ENCODE peak calls at places on chromosomes 5 and 9, in four cellular contexts. One of them, this sample, is unnamed.

GRCh38 chr9:100437860-100438805 is 11.2 kb downstream of the MSANTD3 start:
- DNase-seq in sigmoid colon: peak
- DNase-seq in cardiac muscle cell: peak
- DNase-seq in B cell: peak
- DNase-seq in this sample: peak

GRCh38 chr5:19987594-19988345 is at the start of gene CDH18:
- DNase-seq in sigmoid colon: peak
- DNase-seq in cardiac muscle cell: peak
- DNase-seq in B cell: no peak
- DNase-seq in this sample: peak

GRCh38 chr5:1919750-1920149 is 37.0 kb upstream of the IRX4 start:
- DNase-seq in sigmoid colon: no peak
- DNase-seq in cardiac muscle cell: no peak
- DNase-seq in B cell: no peak
- DNase-seq in this sample: no peak

GRCh38 chr5:136559651-136560050 is 194.3 kb upstream of the TRPC7 start:
- DNase-seq in sigmoid colon: no peak
- DNase-seq in cardiac muscle cell: no peak
- DNase-seq in B cell: no peak
- DNase-seq in this sample: no peak

GRCh38 chr9:137147091-137147792 is 8.3 kb downstream of the GRIN1 start:
- DNase-seq in sigmoid colon: no peak
- DNase-seq in cardiac muscle cell: no peak
- DNase-seq in B cell: no peak
- DNase-seq in this sample: no peak

GRCh38 chr5:100505984-100506670 is 29.0 kb upstream of the FAM174A start:
- DNase-seq in sigmoid colon: no peak
- DNase-seq in cardiac muscle cell: no peak
- DNase-seq in B cell: no peak
- DNase-seq in this sample: no peak

GRCh38 chr5:178630475-178630930 is 3.7 kb upstream of the CLK4 start:
- DNase-seq in sigmoid colon: no peak
- DNase-seq in cardiac muscle cell: no peak
- DNase-seq in B cell: no peak
- DNase-seq in this sample: no peak

GRCh38 chr5:172454355-172455086 is at the start of gene SH3PXD2B:
- DNase-seq in sigmoid colon: peak
- DNase-seq in cardiac muscle cell: peak
- DNase-seq in B cell: peak
- DNase-seq in this sample: peak

GRCh38 chr5:135186662-135187522 is 152.9 kb upstream of the PITX1 start:
- DNase-seq in sigmoid colon: no peak
- DNase-seq in cardiac muscle cell: no peak
- DNase-seq in B cell: no peak
- DNase-seq in this sample: no peak

GRCh38 chr5:151465476-151465875 is 18.1 kb downstream of the SLC36A1 start:
- DNase-seq in sigmoid colon: no peak
- DNase-seq in cardiac muscle cell: no peak
- DNase-seq in B cell: no peak
- DNase-seq in this sample: no peak

GRCh38 chr5:34941936-34942335 is 12.6 kb downstream of the DNAJC21 start:
- DNase-seq in sigmoid colon: no peak
- DNase-seq in cardiac muscle cell: no peak
- DNase-seq in B cell: no peak
- DNase-seq in this sample: no peak

GRCh38 chr5:157568717-157569116 is 6.9 kb downstream of the ADAM19 start:
- DNase-seq in sigmoid colon: no peak
- DNase-seq in cardiac muscle cell: no peak
- DNase-seq in B cell: no peak
- DNase-seq in this sample: peak

GRCh38 chr9:92245005-92245797 is 48.3 kb downstream of the IARS1 start:
- DNase-seq in sigmoid colon: no peak
- DNase-seq in cardiac muscle cell: no peak
- DNase-seq in B cell: no peak
- DNase-seq in this sample: no peak

GRCh38 chr9:101397746-101398334 is 578 bp downstream of the MRPL50 start:
- DNase-seq in sigmoid colon: no peak
- DNase-seq in cardiac muscle cell: no peak
- DNase-seq in B cell: no peak
- DNase-seq in this sample: no peak

GRCh38 chr9:2290382-2290781 is 275.2 kb downstream of the SMARCA2 start:
- DNase-seq in sigmoid colon: no peak
- DNase-seq in cardiac muscle cell: peak
- DNase-seq in B cell: no peak
- DNase-seq in this sample: no peak

GRCh38 chr5:117054808-117055398 is 480.3 kb upstream of the SEMA6A start:
- DNase-seq in sigmoid colon: no peak
- DNase-seq in cardiac muscle cell: no peak
- DNase-seq in B cell: no peak
- DNase-seq in this sample: no peak

GRCh38 chr9:78909566-78909965 is 612.6 kb downstream of the PSAT1 start:
- DNase-seq in sigmoid colon: no peak
- DNase-seq in cardiac muscle cell: no peak
- DNase-seq in B cell: no peak
- DNase-seq in this sample: no peak

GRCh38 chr5:149133795-149134777 is 7.2 kb upstream of the ABLIM3 start:
- DNase-seq in sigmoid colon: no peak
- DNase-seq in cardiac muscle cell: no peak
- DNase-seq in B cell: no peak
- DNase-seq in this sample: no peak

GRCh38 chr9:27564031-27564430 is 9.2 kb downstream of the C9orf72 start:
- DNase-seq in sigmoid colon: no peak
- DNase-seq in cardiac muscle cell: no peak
- DNase-seq in B cell: no peak
- DNase-seq in this sample: no peak

GRCh38 chr5:77972545-77973252 is 196.6 kb upstream of the TBCA start:
- DNase-seq in sigmoid colon: no peak
- DNase-seq in cardiac muscle cell: peak
- DNase-seq in B cell: peak
- DNase-seq in this sample: peak

GRCh38 chr9:115158666-115159481 is 40.9 kb upstream of the TNC start:
- DNase-seq in sigmoid colon: peak
- DNase-seq in cardiac muscle cell: no peak
- DNase-seq in B cell: no peak
- DNase-seq in this sample: no peak

GRCh38 chr9:272251-273213 is 57.9 kb downstream of the DOCK8 start:
- DNase-seq in sigmoid colon: no peak
- DNase-seq in cardiac muscle cell: no peak
- DNase-seq in B cell: peak
- DNase-seq in this sample: no peak

GRCh38 chr5:92504346-92504745 is 1076.7 kb downstream of the NR2F1-AS1 start:
- DNase-seq in sigmoid colon: no peak
- DNase-seq in cardiac muscle cell: no peak
- DNase-seq in B cell: no peak
- DNase-seq in this sample: no peak

GRCh38 chr5:1186351-1187233 is 14.8 kb upstream of the SLC6A19 start:
- DNase-seq in sigmoid colon: no peak
- DNase-seq in cardiac muscle cell: no peak
- DNase-seq in B cell: no peak
- DNase-seq in this sample: no peak

GRCh38 chr9:81690251-81690851 is 1.0 kb upstream of the TLE1 start:
- DNase-seq in sigmoid colon: peak
- DNase-seq in cardiac muscle cell: no peak
- DNase-seq in B cell: no peak
- DNase-seq in this sample: peak

GRCh38 chr5:136159457-136159856 is 26.8 kb downstream of the SMAD5 start:
- DNase-seq in sigmoid colon: no peak
- DNase-seq in cardiac muscle cell: no peak
- DNase-seq in B cell: no peak
- DNase-seq in this sample: no peak

GRCh38 chr9:20512106-20512505 is 110.2 kb downstream of the MLLT3 start:
- DNase-seq in sigmoid colon: no peak
- DNase-seq in cardiac muscle cell: no peak
- DNase-seq in B cell: no peak
- DNase-seq in this sample: no peak

DNA sequence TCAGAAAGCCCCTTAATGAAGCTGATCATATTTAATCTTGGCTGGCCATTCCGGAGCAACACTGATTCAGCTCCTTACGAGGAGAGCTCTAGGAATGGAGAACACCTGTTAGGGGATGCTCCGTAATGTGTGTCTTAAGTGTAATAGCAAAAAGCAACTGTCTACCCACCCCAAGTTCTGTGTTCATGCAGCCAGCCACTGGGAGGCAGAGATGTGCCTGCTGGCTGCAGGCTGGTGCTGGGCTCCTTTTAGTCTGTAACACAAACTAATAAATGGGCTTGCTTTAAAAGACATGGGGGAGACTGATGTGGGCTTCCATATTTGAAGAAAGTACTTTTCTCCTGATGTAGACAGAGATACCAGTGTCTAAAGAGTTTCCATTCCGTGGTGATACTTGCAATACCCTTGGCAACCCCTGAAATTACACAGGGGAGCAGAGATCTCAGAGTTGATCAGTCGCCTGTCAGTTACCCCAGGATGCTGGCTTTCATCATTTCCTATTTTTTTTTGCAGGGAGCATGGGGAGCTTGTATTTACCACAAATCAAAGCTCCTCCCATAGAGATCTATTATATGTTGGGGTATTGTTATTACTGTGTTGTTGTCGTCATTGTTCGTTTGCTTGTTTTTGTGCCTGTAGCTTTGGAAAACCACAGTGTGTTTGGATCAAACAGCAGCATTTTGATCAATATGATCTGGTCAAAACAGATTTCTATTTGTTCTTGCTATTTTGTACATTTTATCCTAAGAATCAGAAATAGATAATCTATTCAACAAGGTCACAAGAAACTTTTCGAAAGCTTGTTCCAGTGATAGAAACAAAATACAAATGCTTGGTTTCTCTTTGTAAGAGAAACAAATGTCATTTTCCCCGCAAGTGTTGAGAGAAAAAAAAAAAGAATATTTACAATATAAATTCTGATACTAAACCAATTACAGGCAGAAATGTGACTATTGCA is 65.8 kb downstream of the MTX3 start:
- DNase-seq in sigmoid colon: no peak
- DNase-seq in cardiac muscle cell: peak
- DNase-seq in B cell: no peak
- DNase-seq in this sample: no peak
- TF ChIP-seq CTCF in sigmoid colon: no peak
- TF ChIP-seq CTCF in cardiac muscle cell: no peak
- TF ChIP-seq CTCF in B cell: no peak
- TF ChIP-seq CTCF in this sample: no peak

DNA sequence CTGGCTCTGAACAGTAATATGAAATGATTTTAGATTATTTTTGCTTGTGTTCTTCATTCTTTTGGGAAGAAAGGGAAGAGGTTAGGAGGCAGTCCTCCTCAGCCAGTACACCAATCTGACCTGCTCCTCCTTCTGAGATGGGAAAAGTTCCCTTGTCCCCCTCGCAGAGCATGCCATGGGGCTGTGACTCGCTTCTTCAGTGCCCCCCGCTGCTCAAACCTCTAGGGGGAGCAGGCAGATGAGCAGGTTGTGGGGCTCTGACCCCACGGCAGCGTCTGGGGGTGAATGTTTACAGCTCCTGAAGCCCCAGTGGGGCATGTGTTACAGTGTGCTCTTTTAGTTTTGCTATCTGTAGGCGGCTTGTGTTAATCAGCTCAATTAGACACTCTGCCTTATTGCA is 50.9 kb upstream of the KLF9 start:
- DNase-seq in sigmoid colon: no peak
- DNase-seq in cardiac muscle cell: no peak
- DNase-seq in B cell: no peak
- DNase-seq in this sample: no peak
- TF ChIP-seq CTCF in sigmoid colon: no peak
- TF ChIP-seq CTCF in cardiac muscle cell: peak
- TF ChIP-seq CTCF in B cell: no peak
- TF ChIP-seq CTCF in this sample: no peak

DNA sequence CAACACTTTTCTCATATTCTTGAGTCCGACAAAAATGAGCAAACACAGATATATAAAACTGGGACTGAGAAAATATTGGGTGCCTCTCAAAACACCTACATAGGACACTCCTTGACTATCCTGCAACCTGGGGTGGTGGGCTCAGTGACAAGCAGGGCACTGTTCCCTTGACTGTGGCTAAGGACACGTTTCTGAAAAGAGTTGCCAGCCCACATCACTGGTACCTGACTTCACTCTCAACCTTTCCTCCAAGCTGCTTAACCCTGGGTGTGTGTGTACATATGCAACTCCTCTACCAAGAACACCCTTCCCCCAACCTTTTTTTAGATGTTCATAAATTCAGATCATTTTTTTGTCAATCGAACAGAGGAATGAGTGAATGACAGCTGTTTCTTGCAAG is 148.7 kb downstream of the ACTL7B start:
- DNase-seq in sigmoid colon: no peak
- DNase-seq in cardiac muscle cell: no peak
- DNase-seq in B cell: no peak
- DNase-seq in this sample: no peak
- TF ChIP-seq CTCF in sigmoid colon: no peak
- TF ChIP-seq CTCF in cardiac muscle cell: no peak
- TF ChIP-seq CTCF in B cell: no peak
- TF ChIP-seq CTCF in this sample: no peak

GRCh38 chr5:173629628-173630027 is 13.2 kb upstream of the BOD1 start:
- DNase-seq in sigmoid colon: no peak
- DNase-seq in cardiac muscle cell: no peak
- DNase-seq in B cell: no peak
- DNase-seq in this sample: peak
- TF ChIP-seq CTCF in sigmoid colon: no peak
- TF ChIP-seq CTCF in cardiac muscle cell: peak
- TF ChIP-seq CTCF in B cell: no peak
- TF ChIP-seq CTCF in this sample: peak

GRCh38 chr5:123937230-123937629 is 425.3 kb downstream of the CSNK1G3 start:
- DNase-seq in sigmoid colon: peak
- DNase-seq in cardiac muscle cell: peak
- DNase-seq in B cell: no peak
- DNase-seq in this sample: peak
- TF ChIP-seq CTCF in sigmoid colon: peak
- TF ChIP-seq CTCF in cardiac muscle cell: peak
- TF ChIP-seq CTCF in B cell: peak
- TF ChIP-seq CTCF in this sample: peak

GRCh38 chr9:85508616-85509015 is 233.1 kb downstream of the AGTPBP1 start:
- DNase-seq in sigmoid colon: no peak
- DNase-seq in cardiac muscle cell: no peak
- DNase-seq in B cell: no peak
- DNase-seq in this sample: no peak
- TF ChIP-seq CTCF in sigmoid colon: no peak
- TF ChIP-seq CTCF in cardiac muscle cell: no peak
- TF ChIP-seq CTCF in B cell: no peak
- TF ChIP-seq CTCF in this sample: no peak